ENCODE peak calls at places on chromosomes 4 and X, in ten cellular contexts. F is right atrium auricular region, Y is A549, N is fibroblast of mammary gland, K is heart right ventricle, C is Peyer's patch, L is cardiac muscle cell, D is AG10803, O is HCT116, X is Panc1. B is an unnamed sample.

GRCh38 chr4:54658321-54659093 is 750 bp downstream of the KIT start:
- DNase-seq in F (no peak), Y (no peak), N (peak), K (peak), C (peak), L (peak), D (peak), O (peak), X (no peak), B (peak)

GRCh38 chr4:15875663-15876460 is 62.7 kb downstream of the FGFBP1 start:
- DNase-seq in F (no peak), Y (no peak), N (no peak), K (no peak), C (no peak), L (no peak), D (no peak), O (no peak), X (no peak), B (no peak)

GRCh38 chrX:104318330-104319009 is 63.7 kb upstream of the ESX1 start:
- DNase-seq in F (no peak), Y (peak), N (peak), K (no peak), C (peak), L (no peak), D (peak), O (peak), X (no peak), B (peak)

GRCh38 chrX:27254663-27255062 is 208.5 kb downstream of the PPP4R3C start:
- DNase-seq in F (no peak), Y (no peak), N (no peak), K (no peak), C (no peak), L (no peak), D (no peak), O (no peak), X (no peak), B (no peak)

GRCh38 chrX:31213941-31214340 is 142.1 kb upstream of the FTHL17 start:
- DNase-seq in F (no peak), Y (no peak), N (peak), K (no peak), C (no peak), L (peak), D (peak), O (no peak), X (no peak), B (no peak)

GRCh38 chrX:10254746-10255145 is 98.0 kb downstream of the CLCN4 start:
- DNase-seq in F (no peak), Y (peak), N (no peak), K (no peak), C (no peak), L (no peak), D (peak), O (no peak), X (no peak), B (no peak)

GRCh38 chr4:117417856-117418255 is 332.5 kb upstream of the TRAM1L1 start:
- DNase-seq in F (no peak), Y (no peak), N (no peak), K (no peak), C (no peak), L (no peak), D (no peak), O (no peak), X (no peak), B (no peak)

GRCh38 chr4:183987987-183988392 is 82.9 kb downstream of the STOX2 start:
- DNase-seq in F (peak), Y (peak), N (peak), K (peak), C (peak), L (peak), D (peak), O (peak), X (peak), B (peak)

GRCh38 chr4:31580843-31581242 is 860.7 kb downstream of the PCDH7 start:
- DNase-seq in F (no peak), Y (no peak), N (no peak), K (no peak), C (no peak), L (no peak), D (no peak), O (no peak), X (no peak), B (no peak)

GRCh38 chrX:154544885-154545284 is 1.8 kb downstream of the G6PD start:
- DNase-seq in F (no peak), Y (no peak), N (no peak), K (no peak), C (no peak), L (peak), D (no peak), O (no peak), X (no peak), B (no peak)

GRCh38 chrX:150623583-150623982 is 55.2 kb downstream of the MTM1 start:
- DNase-seq in F (no peak), Y (no peak), N (no peak), K (no peak), C (no peak), L (no peak), D (no peak), O (no peak), X (no peak), B (no peak)

GRCh38 chr4:128861856-128862518 is 52.5 kb downstream of the JADE1 start:
- DNase-seq in F (no peak), Y (no peak), N (no peak), K (no peak), C (no peak), L (no peak), D (no peak), O (no peak), X (no peak), B (no peak)

GRCh38 chr4:73034896-73035295 is 34.6 kb downstream of the COX18 start:
- DNase-seq in F (no peak), Y (no peak), N (no peak), K (no peak), C (no peak), L (no peak), D (no peak), O (no peak), X (no peak), B (no peak)

GRCh38 chrX:153688900-153689590 is 1.3 kb downstream of the SLC6A8 start:
- DNase-seq in F (no peak), Y (no peak), N (no peak), K (peak), C (no peak), L (no peak), D (peak), O (no peak), X (no peak), B (peak)

GRCh38 chr4:142585411-142585810 is 260.7 kb downstream of the INPP4B start:
- DNase-seq in F (no peak), Y (no peak), N (peak), K (no peak), C (no peak), L (no peak), D (peak), O (no peak), X (no peak), B (peak)

GRCh38 chrX:32985544-32985943 is 225.8 kb downstream of the DMD start:
- DNase-seq in F (no peak), Y (no peak), N (no peak), K (no peak), C (no peak), L (no peak), D (no peak), O (no peak), X (no peak), B (no peak)

GRCh38 chr4:137819964-137820383 is 287.7 kb upstream of the PCDH18 start:
- DNase-seq in F (no peak), Y (peak), N (peak), K (no peak), C (no peak), L (peak), D (peak), O (peak), X (peak), B (peak)

GRCh38 chr4:62474802-62475201 is 1274.7 kb downstream of the ADGRL3 start:
- DNase-seq in F (no peak), Y (no peak), N (no peak), K (no peak), C (no peak), L (no peak), D (no peak), O (no peak), X (no peak), B (no peak)

GRCh38 chr4:52001616-52002015 is 18.5 kb downstream of the LRRC66 start:
- DNase-seq in F (no peak), Y (no peak), N (peak), K (no peak), C (no peak), L (no peak), D (no peak), O (no peak), X (no peak), B (peak)

GRCh38 chr4:176137626-176138025 is 57.8 kb downstream of the SPATA4 start:
- DNase-seq in F (no peak), Y (no peak), N (peak), K (no peak), C (no peak), L (no peak), D (peak), O (no peak), X (no peak), B (peak)

GRCh38 chrX:2676794-2677675 is 14.1 kb upstream of the CD99 start:
- DNase-seq in F (no peak), Y (no peak), N (peak), K (no peak), C (no peak), L (no peak), D (peak), O (no peak), X (no peak), B (peak)

GRCh38 chr4:40763228-40763716 is 13.5 kb downstream of the NSUN7 start:
- DNase-seq in F (no peak), Y (no peak), N (peak), K (no peak), C (no peak), L (no peak), D (peak), O (peak), X (no peak), B (peak)

GRCh38 chr4:161356351-161356750 is 807.4 kb downstream of the FSTL5 start:
- DNase-seq in F (no peak), Y (no peak), N (no peak), K (no peak), C (no peak), L (no peak), D (no peak), O (no peak), X (no peak), B (no peak)

GRCh38 chr4:161364681-161365080 is 799.1 kb downstream of the FSTL5 start:
- DNase-seq in F (no peak), Y (no peak), N (no peak), K (no peak), C (no peak), L (no peak), D (no peak), O (no peak), X (no peak), B (no peak)

GRCh38 chr4:161359491-161359890 is 804.3 kb downstream of the FSTL5 start:
- DNase-seq in F (no peak), Y (no peak), N (no peak), K (no peak), C (no peak), L (no peak), D (no peak), O (no peak), X (no peak), B (no peak)

GRCh38 chr4:161360982-161361381 is 802.8 kb downstream of the FSTL5 start:
- DNase-seq in F (no peak), Y (no peak), N (no peak), K (no peak), C (no peak), L (no peak), D (no peak), O (no peak), X (no peak), B (no peak)
- H3K4me3 ChIP-seq in F (no peak), Y (no peak), N (no peak), K (no peak), C (no peak), L (no peak), D (no peak), O (no peak), X (no peak), B (no peak)

DNA sequence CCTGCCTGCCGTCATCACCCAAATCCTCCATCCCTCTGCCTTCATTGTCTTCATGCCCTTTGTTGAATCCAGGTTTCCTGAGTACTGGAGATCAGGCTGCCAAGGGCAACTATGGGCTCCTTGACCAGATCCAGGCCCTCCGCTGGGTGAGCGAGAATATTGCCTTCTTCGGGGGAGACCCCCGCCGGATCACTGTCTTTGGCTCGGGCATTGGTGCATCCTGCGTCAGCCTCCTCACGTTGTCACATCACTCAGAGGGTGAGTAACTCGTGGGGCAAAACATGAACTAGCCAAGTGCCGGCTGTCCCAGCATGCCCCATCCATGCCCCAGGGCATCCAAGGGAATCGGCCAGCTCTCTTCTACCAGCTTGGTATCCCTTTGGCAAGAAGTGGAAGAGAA is 19.4 kb downstream of the NLGN3 start:
- DNase-seq in F (no peak), Y (no peak), N (no peak), K (no peak), C (no peak), L (no peak), D (no peak), O (no peak), X (no peak), B (no peak)
- TF ChIP-seq CTCF in F (no peak), Y (no peak), N (no peak), K (no peak), C (no peak), L (no peak), D (no peak), O (no peak), X (no peak), B (no peak)

DNA sequence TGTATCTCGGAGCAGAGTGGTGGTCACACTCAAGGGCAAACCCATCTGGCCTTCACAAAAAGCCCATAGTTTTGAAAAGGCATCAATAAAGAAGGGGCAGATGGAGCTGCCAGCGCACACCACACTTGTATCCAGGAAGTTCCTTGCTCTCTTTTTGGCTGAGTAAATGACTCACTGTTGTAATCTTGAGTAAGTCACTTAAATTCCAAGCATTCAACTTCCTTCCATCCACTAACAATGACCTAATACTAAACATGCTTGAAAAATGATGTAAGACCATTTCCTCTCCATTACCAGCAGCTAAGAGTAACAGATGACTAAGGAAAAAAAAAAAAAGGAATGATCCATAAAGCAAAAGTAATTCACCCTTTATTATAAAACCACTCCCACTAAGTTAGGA is 32.4 kb upstream of the MYOZ2 start:
- DNase-seq in F (peak), Y (peak), N (peak), K (no peak), C (peak), L (no peak), D (peak), O (peak), X (peak), B (peak)
- H3K4me3 ChIP-seq in F (no peak), Y (no peak), N (no peak), K (no peak), C (no peak), L (no peak), D (no peak), O (no peak), X (no peak), B (no peak)

DNA sequence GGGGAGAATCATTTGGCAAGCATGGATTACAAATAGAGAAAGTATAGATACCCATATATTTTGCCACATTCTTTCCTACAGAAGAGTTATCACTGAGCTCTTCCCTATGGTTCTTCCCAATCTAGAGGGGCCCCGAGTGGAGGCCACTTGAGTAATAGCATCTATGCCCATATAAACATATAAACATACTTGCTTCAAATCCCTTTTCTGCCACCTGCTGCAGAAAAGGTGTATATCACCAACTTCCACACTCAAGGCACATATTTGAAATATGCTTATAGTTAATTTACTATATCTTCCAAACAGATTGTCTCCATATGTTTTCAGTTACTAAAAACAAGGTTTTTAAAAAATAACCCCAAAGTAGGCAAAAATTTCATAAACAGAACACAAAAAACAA is 642.8 kb upstream of the DIPK2B start:
- DNase-seq in F (no peak), Y (no peak), N (no peak), K (no peak), C (no peak), L (peak), D (no peak), O (no peak), X (no peak), B (no peak)
- TF ChIP-seq CTCF in F (no peak), Y (peak), N (peak), K (peak), C (no peak), L (no peak), D (no peak), O (no peak), X (peak), B (no peak)

GRCh38 chrX:387729-388128 is 1.0 kb upstream of the PPP2R3B start:
- DNase-seq in F (no peak), Y (no peak), N (no peak), K (no peak), C (no peak), L (no peak), D (no peak), O (no peak), X (no peak), B (no peak)
- H3K4me3 ChIP-seq in F (peak), Y (peak), N (peak), K (peak), C (peak), L (peak), D (peak), O (peak), X (peak), B (peak)

GRCh38 chrX:131405497-131405896 is 116.4 kb upstream of the IGSF1 start:
- DNase-seq in F (no peak), Y (no peak), N (no peak), K (no peak), C (no peak), L (no peak), D (no peak), O (no peak), X (peak), B (no peak)
- TF ChIP-seq CTCF in F (no peak), Y (no peak), N (no peak), K (no peak), C (no peak), L (no peak), D (no peak), O (no peak), X (peak), B (no peak)

DNA sequence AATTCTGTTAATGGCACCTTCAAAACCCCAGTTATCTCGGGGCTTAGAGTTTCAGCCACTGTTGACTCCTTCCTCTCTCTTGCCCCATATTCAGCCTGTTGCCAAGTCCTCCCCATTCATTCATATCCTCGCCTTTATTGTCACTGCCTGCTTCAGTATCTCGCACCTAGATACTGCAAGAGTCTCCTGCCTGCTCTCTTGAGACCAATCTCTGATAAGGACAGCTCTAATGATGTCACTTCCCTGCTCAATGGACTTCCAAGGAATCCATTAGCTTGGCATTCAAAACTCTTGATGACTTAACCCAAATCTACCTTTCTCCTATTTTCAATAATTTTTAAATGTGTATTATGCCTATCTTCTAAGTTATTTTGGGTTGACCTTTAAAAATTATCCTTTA is 1.1 kb upstream of the UBE2A start:
- DNase-seq in F (no peak), Y (no peak), N (no peak), K (no peak), C (no peak), L (no peak), D (no peak), O (no peak), X (no peak), B (no peak)
- H3K4me3 ChIP-seq in F (peak), Y (peak), N (peak), K (peak), C (peak), L (peak), D (peak), O (peak), X (peak), B (peak)